ENCODE peak calls at places on chromosomes 5 and 9, in four cellular contexts. K is A549, P is GM06990, V is epithelial cell of proximal tubule. T is an unnamed sample.

GRCh38 chr9:4499917-4500316 is 9.6 kb downstream of the SLC1A1 start:
- DNase-seq in K (no peak), P (no peak), V (no peak), T (no peak)

GRCh38 chr5:21823588-21823987 is 1029.6 kb downstream of the CDH12 start:
- DNase-seq in K (no peak), P (no peak), V (no peak), T (no peak)

GRCh38 chr5:40405985-40406384 is 273.7 kb upstream of the PTGER4 start:
- DNase-seq in K (no peak), P (peak), V (no peak), T (no peak)

GRCh38 chr5:125575561-125576504 is 829.4 kb upstream of the ZNF608 start:
- DNase-seq in K (no peak), P (no peak), V (no peak), T (no peak)

GRCh38 chr9:113307401-113307975 is 4.3 kb upstream of the RNF183 start:
- DNase-seq in K (no peak), P (no peak), V (no peak), T (no peak)

GRCh38 chr5:167713186-167713585 is 578.3 kb upstream of the WWC1 start:
- DNase-seq in K (no peak), P (no peak), V (no peak), T (no peak)

GRCh38 chr5:31819926-31820516 is 181.1 kb downstream of the PDZD2 start:
- DNase-seq in K (peak), P (no peak), V (no peak), T (no peak)

GRCh38 chr9:120905794-120906248 is 20.8 kb downstream of the TRAF1 start:
- DNase-seq in K (no peak), P (no peak), V (no peak), T (no peak)

GRCh38 chr9:132610661-132611060 is 28.3 kb downstream of the BARHL1 start:
- DNase-seq in K (no peak), P (no peak), V (no peak), T (no peak)

GRCh38 chr5:78320461-78320860 is 26.0 kb upstream of the AP3B1 start:
- DNase-seq in K (peak), P (no peak), V (no peak), T (peak)

GRCh38 chr5:75051217-75051751 is 1.1 kb downstream of the GCNT4 start:
- DNase-seq in K (no peak), P (no peak), V (no peak), T (no peak)

GRCh38 chr9:125747053-125747764 is at the start of gene PBX3:
- DNase-seq in K (peak), P (peak), V (no peak), T (peak)

GRCh38 chr5:68334550-68334880 is 119.0 kb downstream of the PIK3R1 start:
- DNase-seq in K (no peak), P (no peak), V (no peak), T (no peak)

GRCh38 chr5:151107738-151108520 is 27.1 kb upstream of the TNIP1 start:
- DNase-seq in K (no peak), P (no peak), V (no peak), T (no peak)

GRCh38 chr5:160467555-160468418 is 46.1 kb downstream of the PTTG1 start:
- DNase-seq in K (peak), P (peak), V (peak), T (peak)

GRCh38 chr5:42715791-42716190 is 40.8 kb upstream of the CCDC152 start:
- DNase-seq in K (no peak), P (no peak), V (no peak), T (no peak)

GRCh38 chr5:135869935-135870334 is 25.7 kb downstream of the IL9 start:
- DNase-seq in K (no peak), P (no peak), V (no peak), T (no peak)

GRCh38 chr5:1402611-1403255 is 42.5 kb downstream of the SLC6A3 start:
- DNase-seq in K (no peak), P (no peak), V (no peak), T (no peak)

GRCh38 chr5:141747152-141747640 is 65.2 kb upstream of the ARAP3 start:
- DNase-seq in K (no peak), P (peak), V (peak), T (no peak)

DNA sequence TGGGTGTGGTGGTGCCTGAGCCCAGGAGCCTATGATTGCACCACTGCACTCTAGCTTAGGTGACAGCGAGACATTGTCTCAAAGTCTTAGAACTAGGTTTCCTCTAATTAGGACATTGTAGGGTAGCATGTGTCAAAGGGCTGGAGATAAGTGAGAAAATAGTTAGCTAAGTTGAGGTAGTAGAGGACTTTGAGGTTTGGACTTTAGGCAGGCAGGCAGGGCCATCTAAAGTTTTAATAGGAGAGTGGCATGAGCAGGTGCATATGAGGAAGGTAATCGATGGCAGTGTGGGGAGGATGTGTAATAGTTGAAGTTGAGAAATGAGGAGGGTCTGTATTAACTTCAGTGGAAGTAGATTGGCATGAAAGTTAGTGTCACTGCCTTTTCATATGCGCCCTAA is 21.1 kb downstream of the CNOT6 start:
- DNase-seq in K (no peak), P (no peak), V (no peak), T (no peak)
- TF ChIP-seq CTCF in K (no peak), P (no peak), V (no peak), T (no peak)

GRCh38 chr9:71628247-71628646 is 140.1 kb downstream of the CEMIP2 start:
- DNase-seq in K (no peak), P (no peak), V (no peak), T (no peak)
- TF ChIP-seq CTCF in K (peak), P (peak), V (peak), T (peak)

GRCh38 chr9:93600504-93600903 is 24.1 kb downstream of the PHF2 start:
- DNase-seq in K (no peak), P (no peak), V (no peak), T (no peak)

GRCh38 chr9:93597871-93598646 is 21.7 kb downstream of the PHF2 start:
- DNase-seq in K (no peak), P (no peak), V (no peak), T (no peak)

GRCh38 chr9:93599571-93600403 is 23.4 kb downstream of the PHF2 start:
- DNase-seq in K (no peak), P (no peak), V (no peak), T (no peak)

GRCh38 chr9:93597142-93597706 is 20.8 kb downstream of the PHF2 start:
- DNase-seq in K (no peak), P (no peak), V (no peak), T (no peak)

GRCh38 chr9:93598647-93599241 is 22.4 kb downstream of the PHF2 start:
- DNase-seq in K (no peak), P (no peak), V (no peak), T (no peak)
- TF ChIP-seq CTCF in K (no peak), P (no peak), V (no peak), T (no peak)

DNA sequence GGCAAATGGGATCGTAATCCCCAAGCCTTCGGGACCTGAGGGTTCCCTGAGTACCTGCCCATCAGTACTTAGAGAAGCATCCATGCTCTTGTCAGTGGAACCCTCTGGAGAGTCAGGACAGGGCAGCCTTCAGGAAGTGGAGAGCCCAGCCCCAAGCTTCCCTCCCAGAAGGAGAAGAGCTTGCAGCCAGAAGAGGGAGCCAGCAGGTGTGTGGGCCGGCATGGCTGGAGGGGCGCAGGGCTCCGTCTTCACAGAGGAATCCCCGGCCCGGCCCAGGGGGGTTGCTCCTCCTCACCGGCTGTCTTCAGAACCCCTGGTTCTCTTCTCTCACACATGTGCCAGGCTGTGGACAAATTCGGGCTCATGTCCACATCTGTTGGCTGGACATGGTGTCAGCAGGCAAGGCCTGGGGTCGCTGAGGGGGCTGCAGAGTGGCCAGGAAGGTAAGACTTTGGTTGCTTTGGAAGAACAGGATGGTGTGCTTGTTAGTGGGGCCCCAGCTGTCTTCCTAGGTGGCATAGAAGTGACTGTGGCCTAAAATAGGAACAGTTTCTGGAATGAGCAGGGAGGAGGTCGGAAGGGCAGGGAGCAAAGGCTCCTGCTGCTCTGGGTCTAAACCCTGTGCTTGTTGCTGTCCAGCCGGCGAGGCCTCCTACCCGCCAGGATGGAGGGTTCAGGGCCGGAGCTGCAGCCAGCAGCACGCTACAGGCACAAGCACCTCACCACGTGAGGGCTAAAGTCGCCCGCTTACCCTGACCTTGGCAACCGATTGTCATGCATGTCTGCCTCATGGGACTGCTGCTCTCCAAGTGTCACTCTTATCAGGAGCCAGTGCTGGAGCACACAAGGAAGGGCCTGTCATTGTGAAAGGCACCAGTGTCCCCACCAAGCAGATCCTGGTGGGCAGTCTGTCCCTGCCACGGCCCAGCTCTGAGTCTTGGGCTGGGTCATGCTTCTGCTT is 58.7 kb upstream of the RXRA start:
- DNase-seq in K (no peak), P (no peak), V (no peak), T (peak)
- TF ChIP-seq CTCF in K (no peak), P (peak), V (no peak), T (peak)

GRCh38 chr5:74026310-74026709 is 400.3 kb downstream of the ARHGEF28 start:
- DNase-seq in K (no peak), P (no peak), V (no peak), T (no peak)
- TF ChIP-seq CTCF in K (no peak), P (no peak), V (no peak), T (no peak)

GRCh38 chr9:127878652-127879377 is 1.3 kb upstream of the AK1 start:
- DNase-seq in K (no peak), P (no peak), V (no peak), T (no peak)
- TF ChIP-seq CTCF in K (no peak), P (no peak), V (no peak), T (no peak)

DNA sequence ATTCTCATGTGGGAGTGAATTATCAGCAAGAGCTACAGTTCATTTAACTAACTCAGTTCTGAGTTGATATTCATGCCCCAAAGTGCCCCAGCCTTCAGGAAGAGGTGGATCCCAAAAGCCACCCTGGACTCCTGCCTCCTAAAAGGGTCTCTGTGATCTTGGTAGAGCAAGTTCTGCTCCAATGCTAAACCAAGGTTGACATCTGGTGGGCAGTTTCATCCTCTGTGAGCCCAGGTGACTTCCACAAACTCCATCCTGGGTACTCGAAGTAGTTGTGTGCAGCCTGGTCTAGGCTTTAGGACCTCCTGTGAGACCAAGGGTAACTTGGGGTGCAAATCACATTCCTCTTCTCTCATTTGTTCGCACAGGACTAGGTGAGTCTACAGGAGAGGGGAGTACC is 816.8 kb downstream of the MTRR start:
- DNase-seq in K (no peak), P (no peak), V (no peak), T (no peak)
- TF ChIP-seq CTCF in K (no peak), P (no peak), V (peak), T (no peak)

DNA sequence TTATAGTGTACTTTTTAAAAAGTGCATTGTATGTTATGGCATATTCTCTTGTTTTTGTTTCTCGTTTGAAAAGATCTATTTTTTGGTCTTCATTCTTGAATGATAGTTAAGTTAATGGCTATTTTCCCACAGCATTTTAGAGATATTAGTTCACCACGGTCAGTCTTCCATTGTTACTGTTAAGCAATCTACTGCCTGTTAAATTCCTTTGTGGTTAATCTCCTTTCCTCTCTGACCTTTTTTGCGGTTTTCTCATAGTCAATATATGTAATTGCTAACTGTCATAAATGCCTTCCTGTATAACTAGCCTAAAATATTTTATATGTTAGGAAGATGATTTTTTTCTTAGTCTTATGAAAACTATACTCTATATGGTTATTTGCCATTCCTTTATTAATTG is 250.8 kb upstream of the FBXL7 start:
- DNase-seq in K (no peak), P (no peak), V (peak), T (no peak)
- TF ChIP-seq CTCF in K (no peak), P (no peak), V (no peak), T (no peak)

DNA sequence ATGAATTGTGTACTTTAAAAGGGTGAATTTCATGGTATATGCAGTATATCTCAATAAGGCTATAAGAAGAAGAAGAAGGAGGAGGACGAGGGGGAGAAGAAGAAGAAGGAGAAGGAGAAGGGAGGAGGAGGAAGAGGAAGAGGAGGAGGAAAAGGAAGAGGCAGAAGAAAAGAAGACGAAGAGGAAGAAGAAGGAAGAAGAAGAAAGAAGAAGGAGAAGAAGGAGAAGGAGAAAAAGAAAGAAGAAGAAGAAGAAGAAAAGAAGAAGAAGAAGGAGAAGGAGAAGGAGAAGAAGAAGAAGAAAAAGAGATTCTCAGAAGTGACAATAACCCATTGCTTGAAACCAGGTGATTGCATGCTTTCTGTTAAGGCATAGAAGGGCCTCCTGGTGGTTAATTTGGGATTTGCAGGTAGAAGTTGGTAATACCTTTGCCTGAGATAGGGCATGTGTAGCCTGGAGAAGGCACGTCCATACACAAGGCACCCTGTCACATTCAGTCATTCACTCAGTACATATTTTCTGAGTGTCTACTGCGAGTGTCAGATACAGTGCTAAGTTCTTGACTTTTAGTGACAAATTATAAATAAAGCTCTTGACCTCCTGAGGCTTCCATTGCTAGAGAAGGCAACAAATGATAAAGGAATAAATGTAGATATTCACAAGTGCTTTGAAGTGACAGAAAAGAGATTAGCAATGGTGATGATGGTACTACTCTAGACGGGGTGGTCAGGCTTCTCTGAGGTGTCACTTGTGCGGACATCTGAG is 231.3 kb downstream of the NPR3 start:
- DNase-seq in K (peak), P (no peak), V (no peak), T (peak)
- TF ChIP-seq CTCF in K (peak), P (peak), V (peak), T (peak)

DNA sequence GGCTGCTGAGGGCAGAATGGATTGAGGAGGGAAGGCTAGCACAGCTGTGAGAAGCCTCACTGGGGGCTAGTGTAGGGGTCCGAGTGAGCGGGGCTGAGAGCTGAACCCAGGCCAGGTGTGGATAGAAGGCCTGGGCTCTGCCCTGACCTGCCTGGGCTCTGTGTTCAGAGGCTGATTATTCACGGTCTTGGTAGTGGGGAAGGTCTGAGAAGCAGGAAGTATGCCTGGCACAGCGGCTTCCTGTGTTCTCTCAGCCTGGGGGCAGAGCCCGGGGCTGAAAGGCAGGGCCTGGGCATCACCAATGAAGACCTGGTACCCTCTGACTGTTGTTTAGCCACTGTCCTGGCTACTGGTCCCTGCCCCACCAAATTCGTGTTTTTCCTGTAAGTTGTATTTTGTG is 136.4 kb upstream of the TBC1D2 start:
- DNase-seq in K (no peak), P (no peak), V (no peak), T (no peak)
- TF ChIP-seq CTCF in K (no peak), P (no peak), V (no peak), T (no peak)